ENCODE peak calls at places on chromosomes 5 and 9, in four cellular contexts. S is HepG2, U is HCT116, V is GM23338. X is an unnamed sample.
A peak's percentile ranks its signal among the peaks of the same experiment; 100 is the strongest.

GRCh38 chr5:73747696-73748380 is 121.8 kb downstream of the ARHGEF28 start:
- DNase-seq in V (no peak), S (no peak), U (no peak), X (no peak)

GRCh38 chr9:127415158-127415557 is 9.0 kb upstream of the ZNF79 start:
- DNase-seq in S (no peak), U (no peak), V (no peak), X (no peak)

GRCh38 chr9:109513871-109514270 is 15.8 kb upstream of the PTPN3 start:
- DNase-seq in V (no peak), S (no peak), U (no peak), X (no peak)

GRCh38 chr5:54547711-54548250 is 30.2 kb downstream of the SNX18 start:
- DNase-seq in V (no peak), S (peak; percentile 6), U (no peak), X (no peak)

GRCh38 chr9:4537581-4537980 is 47.3 kb downstream of the SLC1A1 start:
- DNase-seq in U (no peak), S (no peak), V (no peak), X (no peak)

GRCh38 chr5:3417376-3417943 is 178.2 kb upstream of the IRX1 start:
- DNase-seq in U (no peak), S (no peak), V (peak; percentile 65), X (no peak)

GRCh38 chr5:62284946-62285891 is 20.8 kb upstream of the KIF2A start:
- DNase-seq in S (no peak), V (no peak), U (no peak), X (no peak)

GRCh38 chr9:133727277-133727875 is 10.8 kb downstream of the SARDH start:
- DNase-seq in V (no peak), S (no peak), U (no peak), X (no peak)

GRCh38 chr5:131209506-131210191 is 38.9 kb downstream of the LYRM7 start:
- DNase-seq in S (no peak), V (peak; percentile 15), U (no peak), X (peak; percentile 45)

GRCh38 chr9:70079364-70080103 is 35.9 kb downstream of the MAMDC2 start:
- DNase-seq in V (no peak), S (no peak), U (no peak), X (peak; percentile 51)

GRCh38 chr5:96942078-96942477 is 6.2 kb downstream of the LNPEP start:
- DNase-seq in V (no peak), U (no peak), S (no peak), X (no peak)

GRCh38 chr9:87818308-87818707 is 64.4 kb upstream of the SPATA31E1 start:
- DNase-seq in S (no peak), U (no peak), V (no peak), X (no peak)

GRCh38 chr5:91556-92263 is at the start of gene PLEKHG4B:
- DNase-seq in U (no peak), S (no peak), V (peak; percentile 95), X (no peak)

GRCh38 chr9:112997236-112997941 is 14.6 kb downstream of the ZNF883 start:
- DNase-seq in V (peak; percentile 3), S (no peak), U (no peak), X (no peak)

GRCh38 chr9:130535818-130536521 is 43.4 kb upstream of the FUBP3 start:
- DNase-seq in S (peak; percentile 25), V (peak; percentile 56), U (no peak), X (no peak)

GRCh38 chr9:26219961-26220360 is 541.7 kb upstream of the TUSC1 start:
- DNase-seq in S (no peak), U (no peak), V (peak; percentile 19), X (no peak)

DNA sequence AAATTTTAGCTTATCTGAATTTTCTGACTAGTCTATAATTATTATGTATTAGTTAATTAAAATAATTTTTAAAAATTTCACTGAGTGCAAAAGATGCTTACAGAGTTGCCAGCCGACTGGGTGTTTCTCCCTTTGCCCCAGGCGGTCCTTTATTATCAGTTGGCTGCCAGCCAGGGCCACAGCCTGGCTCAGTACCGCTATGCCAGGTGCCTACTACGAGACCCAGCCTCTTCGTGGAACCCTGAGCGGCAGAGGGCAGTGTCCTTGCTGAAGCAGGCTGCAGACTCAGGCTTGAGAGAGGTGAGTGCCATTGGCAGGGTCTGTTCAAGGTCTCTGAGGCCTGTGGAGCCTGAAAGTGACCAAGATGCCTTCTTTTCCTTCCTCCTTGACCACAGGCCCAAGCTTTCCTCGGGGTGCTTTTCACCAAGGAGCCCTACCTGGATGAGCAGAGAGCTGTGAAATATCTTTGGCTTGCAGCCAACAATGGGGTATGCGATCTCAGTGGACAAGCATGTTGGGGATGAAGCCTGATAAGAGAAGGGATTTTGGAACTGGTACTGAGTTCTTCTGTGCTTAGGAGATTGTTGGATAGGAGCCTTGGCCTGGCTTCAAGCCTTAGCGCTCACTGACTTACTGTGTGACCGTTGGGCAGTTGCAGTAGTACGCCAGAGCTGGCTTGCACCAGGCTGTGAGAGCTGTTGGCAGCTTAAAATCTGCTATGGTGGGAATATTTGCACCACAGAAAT is 10.6 kb downstream of the DELE1 start:
- DNase-seq in V (no peak), U (no peak), S (no peak), X (no peak)
- TF ChIP-seq REST in V (no peak), U (no peak), S (no peak), X (no peak)

DNA sequence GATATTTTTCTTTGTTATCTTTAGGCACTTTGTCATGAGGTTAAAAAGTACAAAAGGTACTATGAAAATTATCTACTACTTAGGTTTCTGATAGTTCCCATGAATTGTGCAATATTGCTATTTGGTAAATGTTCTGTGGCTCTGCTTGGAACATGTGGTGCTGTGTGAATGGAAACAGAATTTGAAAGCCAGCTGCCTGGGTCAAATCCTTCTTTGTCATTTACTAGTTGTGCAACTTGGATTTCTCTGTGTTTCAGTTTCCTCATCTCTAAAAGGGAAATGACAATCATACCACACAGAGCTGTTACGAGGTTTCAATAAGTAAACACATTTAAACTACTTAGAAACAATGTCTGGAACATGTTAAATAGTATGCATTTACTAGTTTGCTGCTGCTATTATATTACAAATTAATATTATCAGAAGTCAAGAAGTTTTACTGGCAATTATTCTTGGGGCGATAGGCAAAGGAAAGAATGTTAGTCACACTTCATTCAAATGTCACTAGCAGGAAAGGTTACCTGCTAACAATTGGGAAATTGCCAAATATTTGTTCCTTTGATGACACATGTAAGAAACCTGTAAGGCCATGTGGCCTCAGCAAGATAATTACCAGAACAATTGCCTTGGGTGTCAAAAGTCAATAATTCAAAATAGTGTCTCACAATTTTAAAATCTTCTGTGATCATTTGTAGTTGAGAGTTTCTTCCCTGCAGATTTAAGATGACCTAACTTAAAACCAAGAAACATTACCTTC is 184.8 kb downstream of the KIAA0825 start:
- DNase-seq in S (peak; percentile 4), V (no peak), U (peak; percentile 73), X (peak; percentile 57)
- TF ChIP-seq REST in S (no peak), V (no peak), U (no peak), X (no peak)

GRCh38 chr5:43313854-43314457 is 744 bp upstream of the HMGCS1 start:
- DNase-seq in S (no peak), U (no peak), V (peak; percentile 16), X (no peak)

GRCh38 chr5:43314724-43315123 is 1.5 kb upstream of the HMGCS1 start:
- DNase-seq in U (no peak), S (no peak), V (no peak), X (no peak)

GRCh38 chr5:43312076-43312620 is 1.1 kb downstream of the HMGCS1 start:
- DNase-seq in U (no peak), V (no peak), S (no peak), X (no peak)

GRCh38 chr5:43312699-43313034 is 545 bp downstream of the HMGCS1 start:
- DNase-seq in U (no peak), V (no peak), S (no peak), X (peak; percentile 63)

GRCh38 chr5:43313035-43313853 is at the start of gene HMGCS1:
- DNase-seq in V (peak; percentile 99), U (peak; percentile 99), S (peak; percentile 98), X (peak; percentile 99)
- TF ChIP-seq REST in V (no peak), U (no peak), S (peak; percentile 91), X (no peak)

DNA sequence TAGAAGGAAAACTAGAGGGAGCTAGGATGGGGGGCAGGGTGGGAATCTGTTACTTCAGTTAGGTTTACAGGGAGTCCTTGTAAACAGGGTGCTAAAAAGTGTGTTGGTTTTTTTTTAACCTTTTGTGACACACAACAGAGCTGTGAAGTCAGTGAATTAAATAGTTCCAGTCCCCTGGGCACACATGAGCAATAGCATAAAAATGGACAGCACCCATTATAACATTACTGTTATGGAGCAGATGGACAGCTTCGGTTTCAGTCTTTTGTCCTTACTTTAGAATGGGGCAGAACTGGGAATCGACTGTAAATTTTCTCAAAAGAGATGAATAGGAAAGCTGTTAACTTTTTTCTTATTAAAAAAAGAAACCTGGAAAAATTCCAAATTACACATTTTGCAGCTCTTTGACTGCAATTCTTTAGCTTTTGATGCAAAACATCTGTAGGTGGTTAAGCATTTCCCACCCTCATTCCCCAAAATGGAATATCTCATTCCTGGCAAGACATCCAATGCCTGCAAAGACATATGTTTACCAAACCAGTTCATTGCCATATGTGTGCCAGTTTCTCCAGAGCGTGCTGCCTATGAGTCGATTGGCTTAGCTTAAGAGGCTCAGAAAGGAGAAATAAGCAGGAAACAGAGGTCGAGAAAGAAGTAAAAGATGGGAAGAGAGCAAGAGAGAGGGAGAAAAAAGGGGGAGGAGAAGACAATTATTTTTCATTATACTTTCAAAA is 212.3 kb upstream of the TMEM161B start:
- DNase-seq in S (no peak), V (no peak), U (no peak), X (no peak)
- TF ChIP-seq REST in S (no peak), V (no peak), U (no peak), X (no peak)